ENCODE peak calls at places on chromosomes 1 and 21, in nine cellular contexts. N, R, K, Q, J, B, Y, S and X are unnamed samples.

GRCh38 chr1:23543707-23544443 is 12.8 kb upstream of the E2F2 start:
- DNase-seq in B (no peak), N (no peak), Y (no peak), S (no peak), R (no peak), K (no peak), J (no peak), Q (peak), X (no peak)

GRCh38 chr1:244057474-244058385 is 6.6 kb downstream of the ZBTB18 start:
- DNase-seq in S (no peak), R (no peak), Y (no peak), Q (no peak), K (no peak), B (no peak), N (no peak), J (no peak), X (no peak)

GRCh38 chr1:172167801-172168596 is 252.5 kb upstream of the C1orf105 start:
- DNase-seq in B (no peak), K (no peak), Q (peak), Y (no peak), N (no peak), S (peak), J (no peak), R (no peak), X (no peak)

GRCh38 chr1:230121950-230122349 is 54.9 kb downstream of the GALNT2 start:
- DNase-seq in J (no peak), Q (no peak), K (no peak), N (no peak), Y (no peak), S (no peak), R (no peak), B (no peak), X (no peak)

GRCh38 chr1:89904219-89904980 is 83.6 kb downstream of the LRRC8D start:
- DNase-seq in S (no peak), J (no peak), Y (no peak), R (no peak), K (no peak), N (no peak), B (no peak), Q (no peak), X (no peak)

GRCh38 chr1:100721502-100722205 is 2.1 kb downstream of the VCAM1 start:
- DNase-seq in B (no peak), Q (peak), N (peak), J (no peak), K (no peak), R (peak), Y (peak), S (no peak), X (no peak)

GRCh38 chr1:17059391-17060128 is 5.7 kb upstream of the SDHB start:
- DNase-seq in K (peak), B (peak), Q (peak), J (peak), R (no peak), S (peak), Y (peak), N (peak), X (peak)

GRCh38 chr1:26913754-26914619 is at the start of gene NR0B2:
- DNase-seq in S (no peak), N (no peak), Y (no peak), K (no peak), R (no peak), B (no peak), J (no peak), Q (no peak), X (no peak)

GRCh38 chr1:192817202-192817601 is 8.4 kb downstream of the RGS2 start:
- DNase-seq in S (no peak), B (no peak), N (no peak), Y (no peak), R (no peak), K (no peak), J (no peak), Q (no peak), X (no peak)

GRCh38 chr1:19689856-19690255 is 25.2 kb downstream of the HTR6 start:
- DNase-seq in B (no peak), J (no peak), N (no peak), Q (no peak), K (no peak), S (no peak), R (no peak), Y (no peak), X (no peak)

GRCh38 chr1:8329439-8329838 is 11.5 kb downstream of the SLC45A1 start:
- DNase-seq in S (peak), B (no peak), R (no peak), J (no peak), N (no peak), Q (no peak), K (no peak), Y (no peak), X (no peak)

GRCh38 chr1:111553199-111553598 is 49.8 kb upstream of the ADORA3 start:
- DNase-seq in B (no peak), S (no peak), R (no peak), K (no peak), N (no peak), Y (peak), Q (peak), J (no peak), X (no peak)

GRCh38 chr21:46329796-46330195 is 5.8 kb downstream of the PCNT start:
- DNase-seq in Y (no peak), R (no peak), Q (no peak), B (no peak), J (no peak), N (no peak), K (no peak), S (no peak), X (no peak)

GRCh38 chr1:240405751-240406150 is 206.2 kb downstream of the GREM2 start:
- DNase-seq in B (no peak), J (no peak), S (no peak), N (no peak), K (no peak), R (no peak), Y (no peak), Q (no peak), X (no peak)

GRCh38 chr1:151729966-151730291 is 8.6 kb downstream of the RIIAD1 start:
- DNase-seq in J (no peak), B (no peak), K (no peak), Q (no peak), N (no peak), Y (no peak), R (no peak), S (no peak), X (no peak)

GRCh38 chr1:30877205-30877912 is 31.2 kb downstream of the SDC3 start:
- DNase-seq in B (no peak), K (no peak), J (no peak), S (no peak), R (peak), Y (no peak), N (peak), Q (peak), X (peak)

GRCh38 chr1:10694633-10695627 is 101.5 kb downstream of the CASZ1 start:
- DNase-seq in J (peak), R (peak), S (peak), Y (peak), K (peak), N (peak), Q (peak), B (peak), X (no peak)

GRCh38 chr1:25080294-25081209 is 150.5 kb upstream of the RUNX3 start:
- DNase-seq in N (no peak), B (peak), Y (no peak), K (no peak), S (no peak), R (no peak), J (no peak), Q (peak), X (no peak)

GRCh38 chr1:64743954-64744491 is 852 bp upstream of the RAVER2 start:
- DNase-seq in R (no peak), N (no peak), Q (no peak), B (no peak), K (no peak), J (no peak), S (no peak), Y (no peak), X (no peak)

GRCh38 chr1:233242827-233243483 is 52.6 kb downstream of the PCNX2 start:
- DNase-seq in Y (no peak), Q (no peak), B (no peak), R (no peak), N (no peak), S (no peak), J (no peak), K (no peak), X (no peak)

GRCh38 chr1:226738421-226738994 is 574 bp downstream of the ITPKB start:
- DNase-seq in N (peak), R (no peak), S (peak), J (peak), Q (peak), Y (peak), K (no peak), B (peak), X (no peak)

GRCh38 chr21:37461494-37461893 is 94.9 kb downstream of the DYRK1A start:
- DNase-seq in J (no peak), K (no peak), Y (no peak), S (no peak), R (no peak), N (no peak), B (no peak), Q (peak), X (no peak)

GRCh38 chr1:173861731-173862145 is 6.1 kb downstream of the GAS5 start:
- DNase-seq in N (no peak), J (no peak), S (no peak), B (no peak), R (no peak), K (no peak), Y (no peak), Q (no peak), X (no peak)

GRCh38 chr1:112389689-112390088 is 6.3 kb upstream of the CTTNBP2NL start:
- DNase-seq in R (no peak), N (no peak), S (no peak), Y (no peak), B (no peak), J (no peak), K (no peak), Q (no peak), X (no peak)

GRCh38 chr1:52590275-52590674 is 11.9 kb upstream of the GPX7 start:
- DNase-seq in K (no peak), B (no peak), Q (no peak), S (peak), J (no peak), N (no peak), Y (no peak), R (no peak), X (no peak)

GRCh38 chr21:43343992-43344886 is 82.7 kb downstream of the SIK1 start:
- DNase-seq in B (no peak), S (no peak), Y (no peak), N (no peak), K (no peak), Q (no peak), J (no peak), R (no peak), X (no peak)

GRCh38 chr21:31710586-31710985 is 21.3 kb downstream of the SCAF4 start:
- DNase-seq in S (no peak), Y (no peak), R (no peak), K (no peak), Q (peak), J (no peak), N (no peak), B (no peak), X (no peak)

GRCh38 chr21:43361127-43361492 is 65.8 kb downstream of the SIK1 start:
- DNase-seq in B (no peak), Q (peak), S (peak), N (no peak), R (no peak), K (no peak), Y (no peak), J (no peak), X (no peak)

GRCh38 chr1:244451951-244452795 is 464 bp upstream of the ADSS2 start:
- DNase-seq in R (peak), Y (peak), K (peak), S (peak), N (peak), J (peak), Q (peak), B (peak), X (peak)

GRCh38 chr1:199551967-199552565 is 475.4 kb upstream of the NR5A2 start:
- DNase-seq in K (no peak), J (no peak), Y (peak), R (no peak), N (no peak), Q (peak), B (no peak), S (peak), X (no peak)

GRCh38 chr1:2784854-2785630 is 16.5 kb downstream of the TTC34 start:
- DNase-seq in Y (peak), B (no peak), K (no peak), J (no peak), Q (no peak), N (no peak), S (peak), R (no peak), X (no peak)

GRCh38 chr1:39173119-39173994 is 31.1 kb upstream of the MACF1 start:
- DNase-seq in J (no peak), K (no peak), B (no peak), S (no peak), Q (no peak), R (no peak), Y (no peak), N (no peak), X (no peak)

GRCh38 chr1:39170731-39171375 is 33.6 kb upstream of the MACF1 start:
- DNase-seq in J (no peak), Q (peak), B (no peak), N (no peak), R (no peak), S (peak), Y (no peak), K (no peak), X (no peak)

GRCh38 chr1:39177641-39178040 is 26.9 kb upstream of the MACF1 start:
- DNase-seq in K (no peak), B (no peak), N (no peak), Y (no peak), R (no peak), S (no peak), Q (no peak), J (no peak), X (no peak)

GRCh38 chr1:39174400-39175081 is 30.0 kb upstream of the MACF1 start:
- DNase-seq in J (no peak), R (no peak), K (no peak), N (no peak), B (no peak), Q (no peak), S (no peak), Y (no peak), X (no peak)

DNA sequence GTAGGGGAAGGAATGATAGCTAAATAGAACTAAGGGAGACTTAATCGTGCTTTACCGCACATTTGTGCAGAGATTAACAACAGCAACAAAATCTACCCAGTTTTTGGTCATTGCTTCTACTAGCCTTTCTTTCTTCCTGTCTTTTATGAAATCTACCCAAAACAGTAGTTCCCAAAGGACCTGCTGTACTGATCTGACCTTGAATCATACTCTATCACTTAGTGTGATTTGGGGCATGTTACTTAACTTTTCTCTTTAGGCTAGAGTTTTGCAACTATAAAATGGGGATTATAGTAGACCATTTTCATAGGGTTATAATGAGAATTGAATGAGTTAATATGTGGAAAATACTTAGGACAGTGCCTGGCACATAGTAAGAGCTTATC is 30.5 kb upstream of the MACF1 start:
- DNase-seq in S (no peak), J (no peak), N (no peak), R (no peak), Q (no peak), K (no peak), Y (no peak), B (no peak), X (no peak)
- H3K27ac ChIP-seq in S (peak), J (no peak), N (peak), R (peak), Q (no peak), K (no peak), Y (no peak), B (no peak), X (peak)

GRCh38 chr1:201761871-201762270 is 67.1 kb upstream of the IPO9 start:
- DNase-seq in S (no peak), Y (no peak), N (no peak), B (no peak), Q (no peak), J (no peak), K (no peak), R (no peak), X (no peak)

GRCh38 chr1:201766117-201766863 is 62.7 kb upstream of the IPO9 start:
- DNase-seq in K (no peak), B (no peak), R (no peak), N (peak), Y (no peak), Q (peak), S (no peak), J (no peak), X (no peak)

GRCh38 chr1:201761178-201761577 is 67.8 kb upstream of the IPO9 start:
- DNase-seq in B (no peak), J (no peak), Q (no peak), S (no peak), N (no peak), R (no peak), Y (no peak), K (no peak), X (no peak)

GRCh38 chr1:201764166-201764565 is 64.8 kb upstream of the IPO9 start:
- DNase-seq in R (no peak), N (no peak), J (no peak), Y (no peak), S (no peak), B (no peak), K (no peak), Q (no peak), X (no peak)

GRCh38 chr1:201763439-201764140 is 65.4 kb upstream of the IPO9 start:
- DNase-seq in N (no peak), S (no peak), Q (peak), K (no peak), J (no peak), R (no peak), Y (no peak), B (no peak), X (no peak)
- H3K27ac ChIP-seq in N (peak), S (peak), Q (peak), K (no peak), J (no peak), R (no peak), Y (peak), B (no peak), X (peak)

GRCh38 chr1:91751281-91751680 is 134.7 kb downstream of the TGFBR3 start:
- DNase-seq in K (no peak), Q (peak), Y (no peak), R (no peak), B (no peak), S (no peak), N (peak), J (no peak), X (no peak)
- H3K27ac ChIP-seq in K (no peak), Q (no peak), Y (no peak), R (peak), B (no peak), S (no peak), N (peak), J (no peak), X (peak)

GRCh38 chr1:34128186-34128889 is 36.7 kb downstream of the CSMD2 start:
- DNase-seq in R (peak), B (no peak), Q (no peak), Y (peak), N (no peak), J (no peak), K (no peak), S (no peak), X (no peak)

GRCh38 chr1:34131396-34132160 is 33.5 kb downstream of the CSMD2 start:
- DNase-seq in Y (peak), Q (no peak), R (peak), B (no peak), J (no peak), N (no peak), S (no peak), K (no peak), X (no peak)

GRCh38 chr1:34127006-34128000 is 37.7 kb downstream of the CSMD2 start:
- DNase-seq in S (no peak), Y (peak), R (peak), B (no peak), Q (no peak), K (no peak), N (no peak), J (no peak), X (no peak)

GRCh38 chr1:34130306-34130705 is 34.7 kb downstream of the CSMD2 start:
- DNase-seq in N (no peak), B (no peak), S (no peak), J (no peak), Q (no peak), R (peak), K (no peak), Y (peak), X (no peak)

DNA sequence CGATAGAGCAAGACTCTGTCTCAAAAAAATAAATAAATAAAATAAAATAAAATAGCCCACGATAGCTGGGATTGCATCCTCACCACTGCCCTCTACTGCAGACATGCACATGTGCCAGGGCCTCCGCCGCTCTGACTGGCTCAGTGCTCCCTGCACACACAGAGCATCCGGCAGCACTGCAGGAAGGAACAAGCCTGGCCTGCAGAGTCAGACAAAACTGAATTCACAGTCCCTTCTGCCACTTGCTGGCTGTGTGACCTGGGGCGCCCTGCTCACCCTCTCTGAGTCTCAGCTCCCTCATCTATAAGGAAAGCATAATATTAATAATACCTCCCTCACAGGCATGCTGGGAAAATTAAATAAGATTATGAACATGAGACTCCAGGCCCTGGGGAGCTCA is 35.4 kb downstream of the CSMD2 start:
- DNase-seq in N (no peak), K (no peak), J (no peak), R (peak), Q (no peak), S (peak), Y (peak), B (no peak), X (no peak)
- H3K27ac ChIP-seq in N (no peak), K (no peak), J (no peak), R (no peak), Q (no peak), S (no peak), Y (no peak), B (no peak), X (no peak)

DNA sequence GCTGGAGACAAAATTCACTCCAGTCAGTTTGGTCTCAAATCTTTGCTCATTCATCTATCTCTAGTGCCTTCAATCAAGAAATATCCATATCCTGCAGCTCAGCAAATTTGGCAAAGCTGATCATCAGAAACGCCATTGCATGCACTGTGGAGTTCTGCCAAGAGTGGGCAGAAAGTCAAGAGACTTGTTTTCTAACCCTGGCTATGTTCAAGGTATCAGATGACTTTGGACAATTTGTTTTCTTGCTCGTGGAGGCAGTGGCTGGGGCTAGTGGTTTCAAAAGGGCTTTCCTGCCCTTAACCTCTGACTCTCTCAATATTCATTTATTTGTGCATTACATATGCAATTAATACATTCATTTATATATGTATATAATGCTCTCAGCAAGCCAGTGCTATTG is 12.8 kb upstream of the LRRC52 start:
- DNase-seq in N (no peak), R (no peak), K (no peak), Q (no peak), B (no peak), S (no peak), Y (no peak), J (no peak), X (no peak)
- H3K27ac ChIP-seq in N (no peak), R (peak), K (no peak), Q (no peak), B (no peak), S (no peak), Y (no peak), J (no peak), X (no peak)

GRCh38 chr1:47992720-47993119 is 4.5 kb downstream of the TRABD2B start:
- DNase-seq in S (no peak), K (no peak), J (no peak), Y (no peak), R (peak), N (no peak), Q (no peak), B (no peak), X (no peak)
- H3K27ac ChIP-seq in S (no peak), K (no peak), J (no peak), Y (no peak), R (peak), N (no peak), Q (no peak), B (no peak), X (no peak)